ENCODE peak calls at places on chromosomes 1 and 21, in six cellular contexts. One of them, this sample, is unnamed.

GRCh38 chr1:1080122-1080753 is 6.1 kb upstream of the RNF223 start:
- DNase-seq in IMR-90: peak
- DNase-seq in trophoblast cell: no peak
- DNase-seq in H1: peak
- DNase-seq in neuronal stem cell: peak
- DNase-seq in mesenchymal stem cell: peak
- DNase-seq in this sample: peak

GRCh38 chr1:169882039-169882511 is 11.6 kb downstream of the SCYL3 start:
- DNase-seq in trophoblast cell: no peak
- DNase-seq in mesenchymal stem cell: no peak
- DNase-seq in H1: no peak
- DNase-seq in IMR-90: no peak
- DNase-seq in neuronal stem cell: no peak
- DNase-seq in this sample: no peak

GRCh38 chr1:94606471-94606870 is 64.9 kb upstream of the F3 start:
- DNase-seq in trophoblast cell: no peak
- DNase-seq in mesenchymal stem cell: no peak
- DNase-seq in neuronal stem cell: no peak
- DNase-seq in H1: no peak
- DNase-seq in IMR-90: no peak
- DNase-seq in this sample: no peak

GRCh38 chr1:153771841-153772593 is 3.2 kb upstream of the SLC27A3 start:
- DNase-seq in neuronal stem cell: peak
- DNase-seq in H1: peak
- DNase-seq in trophoblast cell: no peak
- DNase-seq in IMR-90: no peak
- DNase-seq in mesenchymal stem cell: no peak
- DNase-seq in this sample: peak

GRCh38 chr1:76210130-76210529 is 135.6 kb downstream of the ST6GALNAC3 start:
- DNase-seq in mesenchymal stem cell: no peak
- DNase-seq in H1: no peak
- DNase-seq in IMR-90: no peak
- DNase-seq in neuronal stem cell: no peak
- DNase-seq in trophoblast cell: no peak
- DNase-seq in this sample: no peak

GRCh38 chr1:153938996-153939395 is 7.5 kb downstream of the DENND4B start:
- DNase-seq in trophoblast cell: no peak
- DNase-seq in neuronal stem cell: no peak
- DNase-seq in mesenchymal stem cell: no peak
- DNase-seq in H1: no peak
- DNase-seq in IMR-90: no peak
- DNase-seq in this sample: no peak

GRCh38 chr1:35049116-35049515 is 17.4 kb upstream of the ZMYM6 start:
- DNase-seq in mesenchymal stem cell: peak
- DNase-seq in neuronal stem cell: no peak
- DNase-seq in H1: peak
- DNase-seq in IMR-90: no peak
- DNase-seq in trophoblast cell: no peak
- DNase-seq in this sample: peak

GRCh38 chr1:202274611-202275010 is 67.1 kb downstream of the UBE2T start:
- DNase-seq in IMR-90: peak
- DNase-seq in trophoblast cell: peak
- DNase-seq in H1: no peak
- DNase-seq in neuronal stem cell: no peak
- DNase-seq in mesenchymal stem cell: peak
- DNase-seq in this sample: peak

GRCh38 chr1:197799271-197799670 is 24.0 kb upstream of the DENND1B start:
- DNase-seq in H1: no peak
- DNase-seq in neuronal stem cell: no peak
- DNase-seq in IMR-90: peak
- DNase-seq in trophoblast cell: peak
- DNase-seq in mesenchymal stem cell: peak
- DNase-seq in this sample: peak

GRCh38 chr1:26702680-26703038 is 6.8 kb downstream of the ARID1A start:
- DNase-seq in mesenchymal stem cell: no peak
- DNase-seq in IMR-90: no peak
- DNase-seq in H1: no peak
- DNase-seq in neuronal stem cell: no peak
- DNase-seq in trophoblast cell: no peak
- DNase-seq in this sample: no peak

GRCh38 chr1:20109223-20109856 is 10.0 kb downstream of the PLA2G2D start:
- DNase-seq in mesenchymal stem cell: no peak
- DNase-seq in neuronal stem cell: no peak
- DNase-seq in H1: no peak
- DNase-seq in trophoblast cell: no peak
- DNase-seq in IMR-90: no peak
- DNase-seq in this sample: no peak

GRCh38 chr1:112402682-112403643 is 6.9 kb downstream of the CTTNBP2NL start:
- DNase-seq in neuronal stem cell: no peak
- DNase-seq in mesenchymal stem cell: peak
- DNase-seq in trophoblast cell: no peak
- DNase-seq in IMR-90: peak
- DNase-seq in H1: no peak
- DNase-seq in this sample: no peak

GRCh38 chr1:26607191-26607590 is 77.6 kb downstream of the RPS6KA1 start:
- DNase-seq in H1: no peak
- DNase-seq in neuronal stem cell: no peak
- DNase-seq in mesenchymal stem cell: no peak
- DNase-seq in trophoblast cell: no peak
- DNase-seq in IMR-90: no peak
- DNase-seq in this sample: no peak

GRCh38 chr21:25420831-25421230 is 186.4 kb downstream of the MRPL39 start:
- DNase-seq in IMR-90: no peak
- DNase-seq in H1: no peak
- DNase-seq in trophoblast cell: no peak
- DNase-seq in neuronal stem cell: no peak
- DNase-seq in mesenchymal stem cell: no peak
- DNase-seq in this sample: no peak

GRCh38 chr1:214709241-214709640 is 106.2 kb downstream of the CENPF start:
- DNase-seq in IMR-90: peak
- DNase-seq in H1: no peak
- DNase-seq in mesenchymal stem cell: peak
- DNase-seq in neuronal stem cell: no peak
- DNase-seq in trophoblast cell: peak
- DNase-seq in this sample: no peak

GRCh38 chr1:44924835-44925464 is 61.4 kb downstream of the EIF2B3 start:
- DNase-seq in IMR-90: peak
- DNase-seq in trophoblast cell: peak
- DNase-seq in neuronal stem cell: no peak
- DNase-seq in H1: no peak
- DNase-seq in mesenchymal stem cell: peak
- DNase-seq in this sample: no peak

GRCh38 chr1:42745851-42746250 is 5.8 kb upstream of the CLDN19 start:
- DNase-seq in mesenchymal stem cell: no peak
- DNase-seq in neuronal stem cell: no peak
- DNase-seq in H1: no peak
- DNase-seq in IMR-90: no peak
- DNase-seq in trophoblast cell: no peak
- DNase-seq in this sample: no peak

GRCh38 chr1:67610450-67610849 is 74.6 kb upstream of the GADD45A start:
- DNase-seq in mesenchymal stem cell: no peak
- DNase-seq in IMR-90: no peak
- DNase-seq in trophoblast cell: no peak
- DNase-seq in H1: no peak
- DNase-seq in neuronal stem cell: no peak
- DNase-seq in this sample: no peak

GRCh38 chr1:76374111-76374510 is 299.6 kb downstream of the ST6GALNAC3 start:
- DNase-seq in trophoblast cell: no peak
- DNase-seq in neuronal stem cell: no peak
- DNase-seq in H1: no peak
- DNase-seq in IMR-90: no peak
- DNase-seq in mesenchymal stem cell: no peak
- DNase-seq in this sample: no peak

GRCh38 chr1:214912127-214912526 is 170.4 kb upstream of the KCNK2 start:
- DNase-seq in mesenchymal stem cell: no peak
- DNase-seq in neuronal stem cell: no peak
- DNase-seq in H1: no peak
- DNase-seq in trophoblast cell: no peak
- DNase-seq in IMR-90: no peak
- DNase-seq in this sample: no peak

GRCh38 chr1:200629876-200630514 is 9.4 kb upstream of the KIF14 start:
- DNase-seq in trophoblast cell: peak
- DNase-seq in mesenchymal stem cell: no peak
- DNase-seq in neuronal stem cell: no peak
- DNase-seq in H1: no peak
- DNase-seq in IMR-90: no peak
- DNase-seq in this sample: no peak

GRCh38 chr21:16969636-16970035 is 543.2 kb upstream of the CXADR start:
- DNase-seq in mesenchymal stem cell: no peak
- DNase-seq in IMR-90: no peak
- DNase-seq in trophoblast cell: no peak
- DNase-seq in H1: no peak
- DNase-seq in neuronal stem cell: no peak
- DNase-seq in this sample: no peak

GRCh38 chr1:93670141-93670540 is 11.5 kb downstream of the BCAR3 start:
- DNase-seq in neuronal stem cell: no peak
- DNase-seq in mesenchymal stem cell: peak
- DNase-seq in IMR-90: peak
- DNase-seq in trophoblast cell: no peak
- DNase-seq in H1: no peak
- DNase-seq in this sample: no peak

GRCh38 chr1:8871539-8871935 is 6.9 kb downstream of the ENO1 start:
- DNase-seq in trophoblast cell: no peak
- DNase-seq in IMR-90: no peak
- DNase-seq in H1: no peak
- DNase-seq in mesenchymal stem cell: no peak
- DNase-seq in neuronal stem cell: no peak
- DNase-seq in this sample: no peak

GRCh38 chr1:115299266-115299665 is 38.8 kb downstream of the NGF start:
- DNase-seq in neuronal stem cell: no peak
- DNase-seq in mesenchymal stem cell: no peak
- DNase-seq in trophoblast cell: peak
- DNase-seq in IMR-90: no peak
- DNase-seq in H1: no peak
- DNase-seq in this sample: no peak

GRCh38 chr1:55974714-55975441 is 604.5 kb downstream of the PLPP3 start:
- DNase-seq in mesenchymal stem cell: no peak
- DNase-seq in H1: no peak
- DNase-seq in IMR-90: peak
- DNase-seq in trophoblast cell: no peak
- DNase-seq in neuronal stem cell: no peak
- DNase-seq in this sample: no peak

GRCh38 chr1:179953974-179954493 is 576 bp upstream of the CEP350 start:
- DNase-seq in trophoblast cell: peak
- DNase-seq in IMR-90: peak
- DNase-seq in H1: peak
- DNase-seq in mesenchymal stem cell: no peak
- DNase-seq in neuronal stem cell: no peak
- DNase-seq in this sample: no peak

GRCh38 chr1:7948950-7949349 is 8.3 kb upstream of the TNFRSF9 start:
- DNase-seq in neuronal stem cell: no peak
- DNase-seq in mesenchymal stem cell: peak
- DNase-seq in H1: no peak
- DNase-seq in IMR-90: peak
- DNase-seq in trophoblast cell: peak
- DNase-seq in this sample: no peak

GRCh38 chr1:233972951-233973635 is 68.6 kb downstream of the SLC35F3 start:
- DNase-seq in neuronal stem cell: no peak
- DNase-seq in H1: no peak
- DNase-seq in IMR-90: no peak
- DNase-seq in mesenchymal stem cell: no peak
- DNase-seq in trophoblast cell: peak
- DNase-seq in this sample: no peak

DNA sequence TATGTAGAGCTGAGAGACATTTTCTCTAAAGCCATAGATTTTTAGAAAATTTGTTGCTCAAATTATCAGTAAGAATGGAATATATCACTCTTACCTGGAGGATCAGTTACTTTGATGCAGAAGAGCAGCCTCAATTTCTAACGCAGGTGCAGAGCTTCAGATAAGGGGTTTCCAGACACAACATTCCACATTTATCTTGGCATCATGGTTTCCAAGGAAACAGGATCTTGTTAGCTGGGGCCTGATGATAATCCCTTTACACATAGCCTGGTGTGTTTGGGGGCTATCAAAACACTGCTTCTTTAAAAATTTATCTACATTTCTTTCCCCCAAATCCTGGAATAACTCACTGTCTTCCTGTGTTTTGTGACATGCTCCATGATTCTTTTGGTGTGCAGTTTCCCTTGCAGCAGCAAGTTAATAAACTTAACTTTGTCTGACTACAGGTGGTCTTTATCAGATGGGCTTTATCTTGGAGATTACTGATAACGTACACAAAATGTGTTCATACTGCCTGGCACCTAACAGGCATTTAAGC is 2.7 kb upstream of the STX12 start:
- DNase-seq in trophoblast cell: no peak
- DNase-seq in IMR-90: no peak
- DNase-seq in H1: no peak
- DNase-seq in neuronal stem cell: no peak
- DNase-seq in mesenchymal stem cell: no peak
- DNase-seq in this sample: no peak
- H3K14ac ChIP-seq in trophoblast cell: no peak
- H3K14ac ChIP-seq in IMR-90: no peak
- H3K14ac ChIP-seq in H1: no peak
- H3K14ac ChIP-seq in neuronal stem cell: no peak
- H3K14ac ChIP-seq in mesenchymal stem cell: no peak
- H3K14ac ChIP-seq in this sample: no peak

GRCh38 chr1:156244126-156244525 is 2.1 kb downstream of the BGLAP start:
- DNase-seq in neuronal stem cell: no peak
- DNase-seq in mesenchymal stem cell: no peak
- DNase-seq in H1: no peak
- DNase-seq in IMR-90: no peak
- DNase-seq in trophoblast cell: no peak
- DNase-seq in this sample: no peak

GRCh38 chr1:156246241-156246761 is 1.6 kb downstream of the PAQR6 start:
- DNase-seq in trophoblast cell: no peak
- DNase-seq in neuronal stem cell: no peak
- DNase-seq in IMR-90: no peak
- DNase-seq in H1: no peak
- DNase-seq in mesenchymal stem cell: no peak
- DNase-seq in this sample: no peak

GRCh38 chr1:156242738-156243137 is 754 bp downstream of the BGLAP start:
- DNase-seq in neuronal stem cell: no peak
- DNase-seq in IMR-90: no peak
- DNase-seq in trophoblast cell: no peak
- DNase-seq in H1: peak
- DNase-seq in mesenchymal stem cell: no peak
- DNase-seq in this sample: no peak

GRCh38 chr1:156245451-156246232 is 2.2 kb downstream of the PAQR6 start:
- DNase-seq in H1: peak
- DNase-seq in IMR-90: no peak
- DNase-seq in mesenchymal stem cell: no peak
- DNase-seq in neuronal stem cell: no peak
- DNase-seq in trophoblast cell: peak
- DNase-seq in this sample: peak

GRCh38 chr1:156244712-156245111 is 2.7 kb downstream of the BGLAP start:
- DNase-seq in IMR-90: no peak
- DNase-seq in H1: no peak
- DNase-seq in mesenchymal stem cell: no peak
- DNase-seq in trophoblast cell: no peak
- DNase-seq in neuronal stem cell: no peak
- DNase-seq in this sample: no peak
- H3K9ac ChIP-seq in IMR-90: no peak
- H3K9ac ChIP-seq in H1: no peak
- H3K9ac ChIP-seq in mesenchymal stem cell: no peak
- H3K9ac ChIP-seq in trophoblast cell: no peak
- H3K9ac ChIP-seq in neuronal stem cell: no peak
- H3K9ac ChIP-seq in this sample: no peak

GRCh38 chr1:58190614-58191013 is 355.9 kb downstream of the OMA1 start:
- DNase-seq in mesenchymal stem cell: no peak
- DNase-seq in H1: no peak
- DNase-seq in trophoblast cell: no peak
- DNase-seq in neuronal stem cell: no peak
- DNase-seq in IMR-90: no peak
- DNase-seq in this sample: no peak
- H3K27ac ChIP-seq in mesenchymal stem cell: no peak
- H3K27ac ChIP-seq in H1: no peak
- H3K27ac ChIP-seq in trophoblast cell: no peak
- H3K27ac ChIP-seq in neuronal stem cell: peak
- H3K27ac ChIP-seq in IMR-90: no peak
- H3K27ac ChIP-seq in this sample: no peak

GRCh38 chr1:173356211-173356762 is 120.8 kb upstream of the PRDX6 start:
- DNase-seq in trophoblast cell: no peak
- DNase-seq in neuronal stem cell: no peak
- DNase-seq in H1: no peak
- DNase-seq in mesenchymal stem cell: peak
- DNase-seq in IMR-90: peak
- DNase-seq in this sample: no peak
- H3K14ac ChIP-seq in trophoblast cell: no peak
- H3K14ac ChIP-seq in neuronal stem cell: no peak
- H3K14ac ChIP-seq in H1: no peak
- H3K14ac ChIP-seq in mesenchymal stem cell: no peak
- H3K14ac ChIP-seq in IMR-90: no peak
- H3K14ac ChIP-seq in this sample: no peak

This sample was measured in H9.